ENCODE peak calls at places on chromosomes 5 and 9, in seven cellular contexts. L, K, S, C, U, J and X are unnamed samples.

GRCh38 chr9:114290561-114290986 is 32.3 kb upstream of the ORM1 start:
- DNase-seq in L (peak; percentile 59), K (no peak), S (no peak), C (no peak), U (no peak), J (no peak), X (no peak)

GRCh38 chr5:32600057-32600622 is 14.8 kb downstream of the SUB1 start:
- DNase-seq in L (no peak), K (no peak), S (no peak), C (no peak), U (no peak), J (peak; percentile 63), X (no peak)

GRCh38 chr5:5314166-5314565 is 108.3 kb upstream of the ICE1 start:
- DNase-seq in L (no peak), K (no peak), S (no peak), C (no peak), U (no peak), J (no peak), X (no peak)

GRCh38 chr9:115628426-115628825 is 510.5 kb upstream of the TNC start:
- DNase-seq in L (no peak), K (no peak), S (no peak), C (no peak), U (no peak), J (no peak), X (no peak)

GRCh38 chr9:89550516-89550915 is 52.6 kb upstream of the SEMA4D start:
- DNase-seq in L (no peak), K (no peak), S (no peak), C (no peak), U (no peak), J (no peak), X (no peak)

GRCh38 chr5:132439521-132440206 is 50.9 kb downstream of the IRF1 start:
- DNase-seq in L (no peak), K (no peak), S (peak; percentile 83), C (no peak), U (no peak), J (peak; percentile 62), X (no peak)

GRCh38 chr9:137169764-137170460 is at the start of gene LRRC26:
- DNase-seq in L (no peak), K (no peak), S (no peak), C (no peak), U (no peak), J (no peak), X (no peak)

GRCh38 chr9:130447193-130447816 is 2.5 kb downstream of the ASS1 start:
- DNase-seq in L (no peak), K (no peak), S (no peak), C (no peak), U (no peak), J (no peak), X (no peak)

GRCh38 chr9:112360047-112360804 is 19.7 kb upstream of the HSDL2 start:
- DNase-seq in L (no peak), K (no peak), S (no peak), C (no peak), U (no peak), J (peak; percentile 62), X (no peak)

GRCh38 chr5:38463634-38464521 is 92.6 kb downstream of the LIFR start:
- DNase-seq in L (no peak), K (no peak), S (no peak), C (no peak), U (no peak), J (peak; percentile 89), X (no peak)

GRCh38 chr5:27129926-27130325 is 91.5 kb upstream of the CDH9 start:
- DNase-seq in L (no peak), K (no peak), S (no peak), C (no peak), U (no peak), J (no peak), X (no peak)

GRCh38 chr9:136002886-136003285 is 41.7 kb upstream of the UBAC1 start:
- DNase-seq in L (no peak), K (no peak), S (no peak), C (no peak), U (no peak), J (no peak), X (no peak)

GRCh38 chr9:86682240-86682639 is 265.1 kb downstream of the GAS1 start:
- DNase-seq in L (no peak), K (no peak), S (no peak), C (no peak), U (no peak), J (no peak), X (no peak)

GRCh38 chr5:7856855-7857254 is 5.9 kb upstream of the CFAP90 start:
- DNase-seq in L (no peak), K (peak; percentile 24), S (no peak), C (peak; percentile 78), U (no peak), J (peak; percentile 40), X (no peak)

GRCh38 chr9:104993291-104993963 is 65.5 kb upstream of the ABCA1 start:
- DNase-seq in L (peak; percentile 81), K (no peak), S (peak; percentile 79), C (peak; percentile 79), U (peak; percentile 17), J (no peak), X (no peak)

GRCh38 chr5:75656311-75657003 is 45.2 kb downstream of the ANKDD1B start:
- DNase-seq in L (no peak), K (no peak), S (peak; percentile 21), C (no peak), U (no peak), J (peak; percentile 77), X (no peak)

GRCh38 chr9:134662143-134662876 is 20.7 kb downstream of the COL5A1 start:
- DNase-seq in L (peak; percentile 59), K (no peak), S (peak; percentile 62), C (no peak), U (no peak), J (no peak), X (no peak)

GRCh38 chr9:96859461-96860198 is 5.3 kb upstream of the ZNF782 start:
- DNase-seq in L (no peak), K (no peak), S (no peak), C (no peak), U (no peak), J (peak; percentile 98), X (no peak)

GRCh38 chr9:26145938-26146337 is 467.7 kb upstream of the TUSC1 start:
- DNase-seq in L (no peak), K (no peak), S (no peak), C (no peak), U (no peak), J (no peak), X (no peak)

GRCh38 chr5:136396886-136397285 is 31.5 kb upstream of the TRPC7 start:
- DNase-seq in L (no peak), K (no peak), S (no peak), C (no peak), U (no peak), J (no peak), X (no peak)

GRCh38 chr9:73037613-73038012 is 84.8 kb upstream of the ALDH1A1 start:
- DNase-seq in L (no peak), K (no peak), S (no peak), C (no peak), U (no peak), J (peak; percentile 42), X (no peak)

GRCh38 chr5:169200086-169200778 is 100.7 kb downstream of the SLIT3 start:
- DNase-seq in L (no peak), K (no peak), S (no peak), C (no peak), U (no peak), J (no peak), X (no peak)

GRCh38 chr9:12889402-12890106 is 114.7 kb downstream of the LURAP1L start:
- DNase-seq in L (no peak), K (no peak), S (no peak), C (no peak), U (no peak), J (no peak), X (no peak)

GRCh38 chr9:22147818-22148573 is 138.9 kb upstream of the CDKN2B start:
- DNase-seq in L (no peak), K (no peak), S (no peak), C (no peak), U (no peak), J (peak; percentile 95), X (no peak)

GRCh38 chr5:35230043-35230611 is at the start of gene PRLR:
- DNase-seq in L (no peak), K (no peak), S (peak; percentile 58), C (peak; percentile 17), U (no peak), J (peak; percentile 43), X (no peak)
- H3K4me3 ChIP-seq in L (peak within 1 kb of the TSS; percentile 35), K (no peak within 1 kb of the TSS), S (peak within 1 kb of the TSS; percentile 50), C (no peak within 1 kb of the TSS), U (peak within 1 kb of the TSS; percentile 56), J (no peak within 1 kb of the TSS), X (peak within 1 kb of the TSS; percentile 1)

GRCh38 chr5:95283761-95284511 is 958 bp downstream of the MCTP1 start:
- DNase-seq in L (peak; percentile 85), K (no peak), S (peak; percentile 13), C (peak; percentile 69), U (no peak), J (no peak), X (no peak)
- TF ChIP-seq CTCF in L (peak; percentile 37), K (no peak), S (no peak), C (peak; percentile 46), U (no peak), J (peak; percentile 57), X (peak; percentile 54)

DNA sequence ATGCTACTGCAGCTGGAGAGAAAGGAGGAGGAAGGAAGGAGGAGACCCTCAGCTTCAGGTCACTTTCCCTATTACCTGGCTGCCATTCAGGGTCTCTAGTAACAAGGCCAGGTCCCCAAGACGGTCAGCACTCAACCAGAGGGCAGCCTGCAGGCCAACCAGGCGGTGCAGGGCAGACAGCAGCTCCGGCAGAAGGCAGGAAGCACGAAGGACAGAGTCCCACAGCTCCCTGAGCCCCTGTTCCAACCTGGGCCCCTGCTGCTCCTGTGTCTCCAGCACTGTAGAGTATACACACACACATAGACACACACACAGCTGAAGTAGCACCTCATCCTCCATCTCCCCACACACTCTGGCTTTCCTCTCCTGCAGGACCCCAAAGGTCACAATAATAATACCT is 1.7 kb downstream of the FANCG start:
- DNase-seq in L (no peak), K (no peak), S (no peak), C (no peak), U (no peak), J (no peak), X (no peak)
- H3K4me3 ChIP-seq in L (no peak overlapping the region), K (peak overlapping the region; percentile 80), S (no peak overlapping the region), C (peak overlapping the region; percentile 96), U (no peak overlapping the region), J (no peak overlapping the region), X (peak overlapping the region; percentile 84)

DNA sequence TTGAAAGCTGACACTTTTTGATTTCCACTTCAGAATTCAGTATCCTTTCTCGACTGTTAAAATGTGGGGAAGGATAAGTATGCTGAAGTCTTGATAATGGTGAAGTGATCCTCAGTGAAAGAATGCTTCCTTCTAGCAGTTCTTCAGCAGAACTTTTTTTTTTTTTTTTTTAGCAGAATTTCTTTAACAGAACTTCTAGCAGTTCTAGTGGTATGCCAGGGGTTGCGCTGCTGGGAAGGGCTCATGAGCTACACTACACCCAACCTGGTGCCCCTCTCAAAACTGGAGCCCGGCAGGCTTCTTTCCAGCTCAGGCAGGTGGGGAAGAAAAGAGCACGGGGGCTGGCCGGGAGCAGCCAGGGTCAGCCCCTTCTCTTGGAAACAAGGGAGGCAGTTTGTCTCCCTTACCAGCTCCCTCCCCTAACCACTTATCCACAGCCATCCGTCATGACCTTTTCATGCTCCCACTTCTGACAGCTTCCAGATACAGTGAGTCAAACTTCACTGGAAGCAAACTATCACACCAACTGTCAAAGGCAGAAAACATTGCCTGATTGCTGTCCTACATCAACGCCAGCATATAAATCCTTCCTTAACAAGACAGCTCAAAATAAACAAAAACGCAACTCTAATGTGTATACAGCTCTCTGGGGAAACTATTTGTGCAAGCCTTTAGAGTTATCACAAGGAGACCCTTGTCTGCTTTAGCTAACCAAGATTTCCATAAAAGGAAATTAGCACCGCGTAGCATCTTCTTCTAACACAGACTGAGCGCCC is 211.5 kb downstream of the GAPVD1 start:
- DNase-seq in L (no peak), K (no peak), S (no peak), C (no peak), U (no peak), J (peak; percentile 18), X (no peak)
- TF ChIP-seq CTCF in L (no peak), K (no peak), S (no peak), C (no peak), U (no peak), J (no peak), X (no peak)